ENCODE peak calls at places on chromosomes 3 and 15, in five cellular contexts. M is posterior vena cava, J is pancreas, H is skeletal muscle cell, A is mucosa of gallbladder. Q is an unnamed sample.
A peak's percentile ranks its signal among the peaks of the same experiment; 100 is the strongest.

GRCh38 chr3:140117111-140117526 is 182.1 kb downstream of the CLSTN2 start:
- DNase-seq in M (no peak), J (no peak), H (no peak), A (no peak), Q (no peak)

GRCh38 chr15:62935300-62936081 is 107.1 kb upstream of the TPM1 start:
- DNase-seq in M (no peak), J (no peak), H (no peak), A (peak; percentile 28), Q (no peak)

GRCh38 chr3:172982731-172983364 is 158.2 kb downstream of the SPATA16 start:
- DNase-seq in M (no peak), J (no peak), H (no peak), A (no peak), Q (no peak)

GRCh38 chr3:177832862-177833261 is 635.6 kb upstream of the TBL1XR1 start:
- DNase-seq in M (no peak), J (no peak), H (no peak), A (no peak), Q (peak; percentile 53)

GRCh38 chr3:61828158-61828874 is 266.9 kb downstream of the PTPRG start:
- DNase-seq in M (no peak), J (no peak), H (no peak), A (no peak), Q (no peak)

GRCh38 chr3:194472290-194472920 is 14.4 kb downstream of the ATP13A3 start:
- DNase-seq in M (no peak), J (no peak), H (peak; percentile 56), A (peak; percentile 51), Q (peak; percentile 16)

GRCh38 chr3:150421799-150422548 is 13.9 kb downstream of the TSC22D2 start:
- DNase-seq in M (no peak), J (no peak), H (no peak), A (no peak), Q (no peak)

GRCh38 chr15:71375934-71376333 is 260.7 kb downstream of the THSD4 start:
- DNase-seq in M (no peak), J (no peak), H (no peak), A (no peak), Q (no peak)

GRCh38 chr3:7672124-7672523 is 811.2 kb downstream of the GRM7 start:
- DNase-seq in M (no peak), J (no peak), H (no peak), A (no peak), Q (no peak)

GRCh38 chr3:33044676-33045075 is 52.3 kb downstream of the GLB1 start:
- DNase-seq in M (no peak), J (no peak), H (no peak), A (no peak), Q (no peak)

GRCh38 chr15:59999064-59999377 is 5.1 kb upstream of the FOXB1 start:
- DNase-seq in M (no peak), J (no peak), H (no peak), A (no peak), Q (no peak)

GRCh38 chr15:64045774-64046346 is 425 bp downstream of the DAPK2 start:
- DNase-seq in M (peak; percentile 75), J (peak; percentile 35), H (no peak), A (no peak), Q (no peak)

GRCh38 chr15:85746641-85747040 is 48.1 kb downstream of the KLHL25 start:
- DNase-seq in M (peak; percentile 61), J (peak; percentile 9), H (no peak), A (no peak), Q (no peak)

GRCh38 chr15:60528530-60528929 is 49.6 kb upstream of the ICE2 start:
- DNase-seq in M (no peak), J (no peak), H (no peak), A (no peak), Q (no peak)

GRCh38 chr3:88195951-88196434 is 46.2 kb downstream of the C3orf38 start:
- DNase-seq in M (no peak), J (no peak), H (peak; percentile 46), A (no peak), Q (no peak)

GRCh38 chr3:171354049-171354705 is 106.0 kb downstream of the TNIK start:
- DNase-seq in M (no peak), J (no peak), H (no peak), A (no peak), Q (no peak)

GRCh38 chr3:49489247-49489646 is 19.2 kb downstream of the DAG1 start:
- DNase-seq in M (peak; percentile 6), J (no peak), H (no peak), A (no peak), Q (no peak)

Q was measured in NCI-H748 treated with DMSO at 0.1 percent for 48 hours.